ENCODE peak calls at places on chromosomes 11 and 22, in ten cellular contexts. U, T, X, B, A, F, H, W, E and I are unnamed samples.

GRCh38 chr11:28417601-28418323 is 309.6 kb downstream of the METTL15 start:
- DNase-seq in T (no peak), B (no peak), F (no peak), E (no peak), U (no peak), X (no peak), H (no peak), W (no peak), A (no peak), I (no peak)

GRCh38 chr22:24153959-24154358 is 27.3 kb upstream of the SUSD2 start:
- DNase-seq in W (no peak), F (no peak), U (no peak), B (no peak), H (no peak), X (no peak), A (no peak), E (no peak), T (no peak), I (no peak)

GRCh38 chr11:995058-995751 is 41.3 kb downstream of the MUC6 start:
- DNase-seq in W (no peak), H (no peak), B (no peak), A (no peak), X (no peak), F (no peak), E (no peak), U (no peak), T (no peak), I (no peak)

GRCh38 chr11:9072790-9073189 is 18.6 kb downstream of the SCUBE2 start:
- DNase-seq in A (no peak), E (no peak), X (no peak), T (no peak), B (no peak), H (no peak), F (no peak), W (no peak), U (no peak), I (no peak)

GRCh38 chr11:120295110-120295509 is 30.0 kb upstream of the TLCD5 start:
- DNase-seq in W (no peak), F (peak; percentile 36), H (no peak), X (no peak), B (no peak), U (no peak), A (peak; percentile 25), T (no peak), E (peak; percentile 37), I (no peak)

GRCh38 chr11:22797081-22797480 is 32.5 kb downstream of the SVIP start:
- DNase-seq in B (no peak), U (no peak), A (no peak), H (no peak), E (no peak), T (no peak), F (no peak), W (no peak), X (no peak), I (no peak)

GRCh38 chr11:936199-936598 is 10.5 kb downstream of the AP2A2 start:
- DNase-seq in H (no peak), U (no peak), A (no peak), E (no peak), X (no peak), F (no peak), T (no peak), W (no peak), B (no peak), I (no peak)

GRCh38 chr11:67281552-67282150 is 7.5 kb upstream of the ANKRD13D start:
- DNase-seq in T (no peak), F (no peak), H (peak; percentile 53), X (no peak), B (no peak), E (no peak), W (no peak), U (no peak), A (no peak), I (peak; percentile 5)

GRCh38 chr11:17352925-17353227 is 1.3 kb downstream of the NCR3LG1 start:
- DNase-seq in F (peak; percentile 56), H (peak; percentile 79), U (no peak), T (no peak), B (peak; percentile 42), E (peak; percentile 35), X (peak; percentile 59), A (peak; percentile 49), W (peak; percentile 18), I (no peak)

GRCh38 chr11:17354070-17354924 is 2.7 kb downstream of the NCR3LG1 start:
- DNase-seq in E (peak; percentile 84), T (peak; percentile 33), F (peak; percentile 85), X (peak; percentile 88), A (peak; percentile 80), U (no peak), B (peak; percentile 71), W (no peak), H (no peak), I (peak; percentile 66)

GRCh38 chr11:17351171-17351509 is 460 bp upstream of the NCR3LG1 start:
- DNase-seq in A (no peak), B (no peak), U (no peak), E (peak; percentile 25), T (no peak), W (no peak), X (no peak), H (no peak), F (no peak), I (no peak)

GRCh38 chr11:17351510-17352176 is at the start of gene NCR3LG1:
- DNase-seq in U (no peak), X (peak; percentile 79), A (peak; percentile 68), W (peak; percentile 40), T (peak; percentile 35), F (peak; percentile 84), H (peak; percentile 84), E (peak; percentile 63), B (peak; percentile 71), I (peak; percentile 48)

GRCh38 chr11:17353228-17354021 is 1.8 kb downstream of the NCR3LG1 start:
- DNase-seq in U (no peak), X (peak; percentile 78), A (peak; percentile 76), F (peak; percentile 84), B (peak; percentile 84), T (no peak), W (peak; percentile 77), H (peak; percentile 91), E (peak; percentile 85), I (peak; percentile 80)
- TF ChIP-seq CTCF in U (no peak), X (no peak), A (no peak), F (no peak), B (no peak), T (no peak), W (no peak), H (no peak), E (no peak), I (no peak)

GRCh38 chr11:61543606-61544306 is 35.2 kb downstream of the LRRC10B start:
- DNase-seq in T (no peak), U (no peak), X (peak; percentile 83), H (no peak), W (no peak), E (no peak), B (no peak), F (peak; percentile 30), A (peak; percentile 56), I (no peak)

GRCh38 chr11:61546663-61547062 is 34.2 kb downstream of the SYT7 start:
- DNase-seq in B (no peak), H (no peak), F (no peak), T (no peak), A (no peak), U (no peak), W (no peak), X (no peak), E (no peak), I (no peak)

GRCh38 chr11:61544466-61544865 is 35.9 kb downstream of the LRRC10B start:
- DNase-seq in B (no peak), F (no peak), U (no peak), E (no peak), X (no peak), W (no peak), H (no peak), A (no peak), T (no peak), I (no peak)

GRCh38 chr11:61545921-61546320 is 35.0 kb downstream of the SYT7 start:
- DNase-seq in B (no peak), H (no peak), F (no peak), T (no peak), A (no peak), U (no peak), W (no peak), E (no peak), X (no peak), I (no peak)

DNA sequence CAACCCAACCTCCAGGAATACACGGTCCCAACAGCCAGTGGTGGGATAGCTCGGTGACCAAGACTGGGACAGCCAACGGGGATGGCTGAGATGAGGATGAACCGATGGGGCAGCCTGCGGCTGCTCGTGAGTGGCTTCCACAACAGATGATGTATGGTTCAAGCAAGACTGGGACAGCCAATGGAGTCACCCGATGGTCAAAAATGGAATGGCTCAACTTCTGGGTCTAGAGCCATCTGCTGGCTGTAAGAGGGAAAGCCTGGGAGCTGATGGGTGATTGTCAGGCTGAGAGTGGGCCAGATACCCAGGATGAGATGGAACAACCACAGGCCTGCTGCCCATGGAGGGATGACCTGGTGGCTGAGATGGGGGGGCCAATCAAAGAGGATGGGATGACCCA is 35.5 kb downstream of the SYT7 start:
- DNase-seq in T (no peak), U (no peak), F (peak; percentile 16), X (peak; percentile 37), W (no peak), B (no peak), A (peak; percentile 14), H (no peak), E (peak; percentile 35), I (no peak)
- TF ChIP-seq CTCF in T (no peak), U (peak; percentile 20), F (peak; percentile 51), X (peak; percentile 62), W (peak; percentile 21), B (peak; percentile 49), A (peak; percentile 41), H (no peak), E (peak; percentile 60), I (peak; percentile 50)

GRCh38 chr11:86535773-86536172 is 136.6 kb downstream of the ME3 start:
- DNase-seq in U (no peak), B (no peak), T (no peak), A (no peak), F (no peak), H (no peak), X (no peak), E (no peak), W (no peak), I (no peak)

GRCh38 chr11:86538223-86538548 is 134.2 kb downstream of the ME3 start:
- DNase-seq in U (no peak), T (no peak), W (no peak), X (no peak), E (no peak), H (no peak), B (no peak), A (no peak), F (no peak), I (no peak)

GRCh38 chr11:86537541-86538222 is 134.7 kb downstream of the ME3 start:
- DNase-seq in T (no peak), E (peak; percentile 56), W (no peak), U (no peak), A (no peak), B (peak; percentile 45), X (peak; percentile 47), H (no peak), F (peak; percentile 52), I (no peak)
- TF ChIP-seq CTCF in T (no peak), E (peak; percentile 44), W (peak; percentile 36), U (peak; percentile 7), A (no peak), B (peak; percentile 45), X (no peak), H (no peak), F (peak; percentile 39), I (no peak)

DNA sequence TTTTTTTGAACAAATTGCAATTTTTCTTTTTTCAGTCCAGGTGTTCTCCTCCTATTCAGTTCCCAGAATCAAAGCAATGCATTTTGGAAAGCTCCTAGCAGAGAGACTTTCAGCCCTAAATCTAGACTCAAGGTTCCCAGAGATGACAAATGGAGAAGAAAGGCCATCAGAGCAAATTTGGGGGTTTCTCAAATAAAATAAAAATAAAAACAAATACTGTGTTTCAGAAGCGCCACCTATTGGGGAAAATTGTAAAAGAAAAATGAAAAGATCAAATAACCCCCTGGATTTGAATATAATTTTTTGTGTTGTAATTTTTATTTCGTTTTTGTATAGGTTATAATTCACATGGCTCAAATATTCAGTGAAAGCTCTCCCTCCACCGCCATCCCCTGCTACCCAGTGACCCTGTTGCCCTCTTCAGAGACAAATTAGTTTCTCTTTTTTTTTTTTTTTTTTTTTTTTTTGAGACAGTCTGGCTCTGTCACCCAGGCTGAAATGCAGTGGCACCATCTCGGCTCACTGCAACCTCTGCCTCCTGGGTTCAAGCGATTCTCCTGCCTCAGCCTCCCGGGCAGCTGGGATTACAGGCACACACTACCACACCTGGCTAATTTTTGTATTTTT is 6.2 kb upstream of the UBE4A start:
- DNase-seq in F (peak; percentile 47), W (no peak), A (peak; percentile 32), T (no peak), E (peak; percentile 46), H (no peak), X (peak; percentile 50), U (no peak), B (no peak), I (no peak)
- TF ChIP-seq CTCF in F (peak; percentile 46), W (peak; percentile 65), A (peak; percentile 43), T (peak; percentile 77), E (peak; percentile 74), H (peak; percentile 9), X (peak; percentile 42), U (peak; percentile 53), B (peak; percentile 70), I (peak; percentile 82)